ENCODE peak calls at places on chromosome 18, in four cellular contexts. J, I, Z and V are unnamed samples.

GRCh38 chr18:67980241-67980640 is 463.7 kb upstream of the DSEL start:
- DNase-seq in Z (no peak), J (no peak), I (no peak), V (no peak)

GRCh38 chr18:30689216-30689615 is 353.3 kb downstream of the DSC3 start:
- DNase-seq in J (no peak), I (no peak), Z (no peak), V (no peak)

GRCh38 chr18:3281456-3282400 is 19.8 kb downstream of the MYL12B start:
- DNase-seq in I (peak), J (peak), Z (no peak), V (no peak)

GRCh38 chr18:42092848-42093247 is 137.8 kb downstream of the PIK3C3 start:
- DNase-seq in Z (no peak), J (no peak), I (no peak), V (no peak)

GRCh38 chr18:53191634-53192033 is 851.6 kb downstream of the DCC start:
- DNase-seq in I (no peak), Z (no peak), J (peak), V (no peak)

GRCh38 chr18:24212939-24213338 is 74.1 kb downstream of the CABYR start:
- DNase-seq in I (no peak), Z (no peak), J (peak), V (no peak)

GRCh38 chr18:14974576-14974975 is 226.6 kb downstream of the ANKRD30B start:
- DNase-seq in Z (no peak), J (peak), I (no peak), V (no peak)

GRCh38 chr18:3153107-3153704 is 66.6 kb downstream of the MYOM1 start:
- DNase-seq in I (no peak), J (no peak), Z (no peak), V (no peak)

GRCh38 chr18:28582724-28583123 is 405.8 kb upstream of the CDH2 start:
- DNase-seq in Z (no peak), J (no peak), I (no peak), V (no peak)

GRCh38 chr18:495017-495416 is 5.5 kb downstream of the COLEC12 start:
- DNase-seq in J (no peak), I (no peak), Z (no peak), V (no peak)

GRCh38 chr18:30376515-30376914 is 666.0 kb downstream of the DSC3 start:
- DNase-seq in J (no peak), Z (peak), I (peak), V (no peak)

DNA sequence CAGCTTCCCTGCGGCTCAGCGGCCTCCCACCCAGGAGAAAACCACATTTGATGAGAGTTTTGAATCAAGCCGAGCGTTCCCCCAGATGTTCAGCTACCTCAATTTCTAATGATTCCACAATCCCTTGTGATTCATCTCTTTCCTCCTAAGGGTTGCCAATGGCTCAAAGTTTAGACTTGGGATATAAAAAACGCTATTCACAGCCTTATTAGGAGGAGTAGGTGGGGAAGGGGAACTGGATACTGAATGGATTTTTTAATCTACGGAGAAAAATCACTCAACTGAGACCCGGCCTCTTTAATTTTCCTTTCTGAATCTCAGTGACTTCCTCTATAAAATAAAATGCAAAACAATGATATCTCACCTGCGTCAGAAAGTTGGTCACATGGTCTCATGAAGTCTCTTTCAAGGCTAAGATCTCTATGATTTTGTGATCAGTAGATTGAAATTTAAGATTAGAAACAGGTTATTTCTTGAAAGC is 192.6 kb upstream of the TCF4 start:
- DNase-seq in J (peak), Z (no peak), I (no peak), V (no peak)
- H3K4me3 ChIP-seq in J (peak), Z (peak), I (no peak), V (peak)

GRCh38 chr18:58446661-58447060 is 182.2 kb downstream of the ALPK2 start:
- DNase-seq in Z (no peak), I (no peak), J (peak), V (no peak)

GRCh38 chr18:58443671-58444070 is 185.2 kb downstream of the ALPK2 start:
- DNase-seq in J (no peak), Z (no peak), I (no peak), V (no peak)

GRCh38 chr18:58449366-58449935 is 179.4 kb downstream of the ALPK2 start:
- DNase-seq in Z (peak), I (no peak), J (peak), V (no peak)

GRCh38 chr18:58451115-58451971 is 177.5 kb downstream of the ALPK2 start:
- DNase-seq in J (no peak), I (no peak), Z (no peak), V (no peak)

GRCh38 chr18:58447342-58448190 is 181.3 kb downstream of the ALPK2 start:
- DNase-seq in J (no peak), Z (peak), I (no peak), V (no peak)
- H3K4me3 ChIP-seq in J (no peak), Z (no peak), I (no peak), V (no peak)

DNA sequence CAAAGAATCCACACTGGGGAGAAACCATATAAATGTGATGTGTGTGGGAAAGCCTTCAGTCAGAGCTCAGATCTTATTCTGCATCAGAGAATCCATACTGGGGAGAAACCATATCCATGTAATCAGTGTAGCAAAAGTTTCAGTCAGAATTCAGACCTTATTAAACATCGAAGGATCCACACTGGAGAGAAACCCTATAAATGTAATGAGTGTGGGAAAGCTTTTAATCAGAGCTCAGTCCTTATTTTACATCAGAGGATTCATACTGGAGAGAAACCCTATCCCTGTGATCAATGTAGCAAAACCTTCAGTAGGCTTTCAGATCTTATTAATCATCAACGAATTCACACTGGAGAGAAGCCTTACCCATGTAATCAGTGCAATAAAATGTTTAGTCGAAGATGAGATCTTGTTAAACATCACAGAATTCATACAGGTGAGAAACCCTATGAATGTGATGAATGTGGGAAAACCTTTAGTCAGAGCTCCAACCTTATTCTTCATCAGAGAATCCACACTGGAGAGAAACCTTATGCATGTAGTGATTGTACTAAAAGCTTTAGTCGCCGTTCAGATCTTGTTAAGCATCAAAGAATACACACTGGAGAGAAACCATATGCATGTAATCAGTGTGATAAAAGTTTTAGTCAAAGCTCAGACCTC is 16.7 kb upstream of the ZSCAN30 start:
- DNase-seq in Z (no peak), J (no peak), I (no peak), V (no peak)
- H3K4me3 ChIP-seq in Z (peak), J (no peak), I (no peak), V (no peak)

DNA sequence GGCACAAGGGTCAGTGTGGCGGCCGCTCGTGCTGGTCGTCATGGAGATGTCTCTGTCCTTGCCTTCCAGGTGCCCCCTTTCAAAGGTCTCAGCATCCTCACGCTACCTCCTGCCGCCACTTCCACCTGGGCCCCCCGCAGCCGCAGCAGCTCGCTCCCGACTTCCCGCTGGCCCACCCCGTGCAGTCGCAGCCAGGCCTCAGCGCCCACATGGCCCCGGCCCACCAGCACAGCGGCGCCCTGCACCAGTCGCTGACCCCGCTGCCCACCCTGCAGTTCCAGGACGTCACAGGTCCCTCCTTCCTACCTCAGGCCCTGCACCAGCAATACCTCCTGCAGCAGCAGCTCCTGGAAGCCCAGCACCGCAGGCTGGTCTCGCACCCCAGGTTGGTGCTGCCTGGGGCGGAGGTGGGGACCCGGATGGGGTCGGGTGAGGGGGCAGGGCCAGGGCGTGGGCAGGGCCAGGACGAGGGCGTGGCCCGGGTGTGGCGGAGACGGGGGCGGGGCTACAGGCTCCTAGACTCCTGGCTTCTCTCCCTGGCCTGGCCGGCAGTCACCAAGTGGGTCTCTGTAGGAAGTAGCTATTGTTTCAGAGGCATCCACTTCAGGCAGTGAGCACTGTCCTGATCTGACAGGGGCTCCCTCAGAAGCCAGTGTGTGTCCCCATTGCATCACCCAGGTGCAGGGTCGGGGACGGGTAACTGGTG is 223.7 kb downstream of the LOXHD1 start:
- DNase-seq in Z (peak), J (no peak), I (no peak), V (peak)
- H3K4me3 ChIP-seq in Z (no peak), J (no peak), I (no peak), V (no peak)

GRCh38 chr18:34933880-34934689 is 107.1 kb upstream of the MAPRE2 start:
- DNase-seq in Z (no peak), J (peak), I (no peak), V (no peak)
- H3K4me3 ChIP-seq in Z (no peak), J (no peak), I (no peak), V (no peak)

DNA sequence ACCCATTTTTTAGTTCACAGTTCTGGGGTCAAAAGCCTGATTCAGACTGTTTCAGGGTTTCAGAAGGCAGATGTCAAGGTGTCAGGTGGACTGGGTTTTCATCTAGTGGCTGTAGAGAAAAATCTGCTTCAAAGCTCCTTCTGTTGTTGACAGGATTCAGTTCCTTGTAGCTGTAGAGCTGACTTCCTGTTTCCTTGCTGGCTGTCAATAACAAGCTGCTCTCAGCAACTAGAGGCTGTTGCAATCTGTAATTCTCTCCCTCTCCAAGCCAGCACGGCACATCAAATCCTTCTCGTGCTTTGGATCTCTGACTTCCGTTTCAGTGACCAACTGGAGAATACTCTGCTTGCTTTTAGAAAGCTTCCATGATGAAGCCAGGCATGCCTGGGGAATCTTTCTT is 179.4 kb downstream of the DOK6 start:
- DNase-seq in J (no peak), I (no peak), Z (no peak), V (no peak)
- H3K4me3 ChIP-seq in J (no peak), I (no peak), Z (no peak), V (no peak)

DNA sequence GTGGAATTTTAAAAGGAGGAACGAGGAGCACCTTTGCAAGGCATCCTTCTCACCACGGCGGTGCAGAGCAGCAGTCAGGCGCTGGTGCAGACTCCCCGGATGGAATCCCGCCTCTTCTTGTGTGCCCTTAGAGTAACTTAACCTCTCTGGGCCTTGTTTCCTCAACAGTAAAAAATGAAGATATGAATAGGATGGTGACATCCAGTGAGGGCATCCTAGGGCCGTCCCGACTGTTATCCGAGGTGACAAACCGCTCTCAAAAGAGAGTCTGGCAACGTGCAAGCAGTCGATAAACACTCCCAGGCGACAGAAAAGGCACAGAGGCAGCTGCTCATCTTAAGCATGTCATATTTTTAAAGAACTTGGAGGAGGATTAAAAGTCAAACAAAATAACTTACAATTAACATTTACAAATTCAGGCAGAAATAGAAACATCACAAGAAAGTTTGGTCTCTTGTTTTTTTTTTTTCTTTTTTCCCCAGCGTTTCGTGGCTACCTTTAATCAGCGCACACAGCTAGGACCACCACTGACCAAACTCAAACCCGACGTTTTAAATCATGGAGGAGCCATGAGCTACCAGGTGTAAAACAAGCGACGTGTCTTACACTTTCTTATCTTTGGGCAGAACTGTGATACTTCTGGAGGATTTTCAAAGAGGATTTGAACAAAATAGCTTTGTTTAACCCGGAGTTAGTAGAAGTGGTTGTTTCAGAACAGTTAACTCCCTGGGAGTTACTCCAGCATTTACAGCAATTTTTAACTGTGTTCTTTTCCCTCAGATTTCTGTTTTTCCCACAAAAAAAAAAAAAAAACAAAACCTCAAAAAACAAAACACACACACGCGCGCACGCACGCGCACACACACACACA is 2.1 kb downstream of the MBP start:
- DNase-seq in Z (no peak), I (no peak), J (no peak), V (no peak)
- H3K4me3 ChIP-seq in Z (peak), I (no peak), J (peak), V (peak)

GRCh38 chr18:58345064-58345463 is 283.8 kb downstream of the ALPK2 start:
- DNase-seq in Z (no peak), J (no peak), I (no peak), V (no peak)

GRCh38 chr18:58341913-58342312 is 287.0 kb downstream of the ALPK2 start:
- DNase-seq in J (no peak), I (no peak), Z (no peak), V (no peak)

GRCh38 chr18:58347135-58347534 is 281.8 kb downstream of the ALPK2 start:
- DNase-seq in J (no peak), I (no peak), Z (no peak), V (no peak)

GRCh38 chr18:58345875-58346274 is 283.0 kb downstream of the ALPK2 start:
- DNase-seq in I (no peak), J (no peak), Z (no peak), V (no peak)

GRCh38 chr18:58344080-58344670 is 284.7 kb downstream of the ALPK2 start:
- DNase-seq in I (no peak), Z (no peak), J (no peak), V (no peak)
- H3K4me3 ChIP-seq in I (no peak), Z (no peak), J (no peak), V (no peak)

GRCh38 chr18:22347624-22348511 is 69.8 kb downstream of the CTAGE1 start:
- DNase-seq in Z (peak), I (peak), J (peak), V (peak)

GRCh38 chr18:22346342-22346967 is 71.3 kb downstream of the CTAGE1 start:
- DNase-seq in I (peak), J (peak), Z (no peak), V (peak)

GRCh38 chr18:22345733-22346132 is 72.0 kb downstream of the CTAGE1 start:
- DNase-seq in Z (no peak), J (no peak), I (no peak), V (no peak)

GRCh38 chr18:22348521-22349316 is 69.0 kb downstream of the CTAGE1 start:
- DNase-seq in Z (peak), I (peak), J (peak), V (peak)

GRCh38 chr18:22346968-22347611 is 70.6 kb downstream of the CTAGE1 start:
- DNase-seq in Z (peak), J (peak), I (peak), V (peak)
- H3K4me3 ChIP-seq in Z (no peak), J (no peak), I (no peak), V (no peak)